ENCODE peak calls at places on chromosomes 1 and 21, in eight cellular contexts. C, D, N, E, R, T, L and Y are unnamed samples.

GRCh38 chr1:160865316-160865715 is 2.6 kb upstream of the CD244 start:
- DNase-seq in T (no peak), C (no peak), R (no peak), D (no peak), E (no peak), L (no peak), N (no peak), Y (no peak)

GRCh38 chr1:25900209-25900608 is 6.0 kb downstream of the STMN1 start:
- DNase-seq in N (no peak), T (no peak), E (no peak), R (no peak), C (no peak), L (no peak), D (no peak), Y (no peak)

GRCh38 chr1:6860401-6860800 is 75.1 kb downstream of the CAMTA1 start:
- DNase-seq in E (no peak), D (peak; percentile 70), T (no peak), L (no peak), C (no peak), N (no peak), R (no peak), Y (no peak)

GRCh38 chr1:186094170-186094569 is 280.9 kb downstream of the TPR start:
- DNase-seq in T (no peak), R (no peak), N (no peak), L (no peak), C (no peak), E (no peak), D (peak; percentile 76), Y (no peak)

GRCh38 chr1:46131727-46132528 is 501 bp downstream of the PIK3R3 start:
- DNase-seq in E (no peak), C (peak; percentile 39), T (peak; percentile 38), N (peak; percentile 32), R (no peak), L (no peak), D (peak; percentile 45), Y (peak; percentile 77)

GRCh38 chr1:26210471-26210870 is 20.1 kb downstream of the CATSPER4 start:
- DNase-seq in T (no peak), L (no peak), C (no peak), E (no peak), N (no peak), D (no peak), R (no peak), Y (no peak)

GRCh38 chr1:78060857-78061563 is 15.2 kb downstream of the GIPC2 start:
- DNase-seq in L (no peak), E (no peak), C (no peak), N (no peak), T (no peak), D (no peak), R (no peak), Y (no peak)

GRCh38 chr1:37890378-37891014 is 31.1 kb upstream of the MTF1 start:
- DNase-seq in T (no peak), R (peak; percentile 14), D (peak; percentile 43), L (no peak), E (no peak), C (no peak), N (no peak), Y (no peak)

GRCh38 chr1:110505596-110505995 is 13.4 kb downstream of the KCNA10 start:
- DNase-seq in E (no peak), N (no peak), C (no peak), R (no peak), T (no peak), L (no peak), D (no peak), Y (no peak)

GRCh38 chr1:12528021-12528852 is 89.8 kb downstream of the DHRS3 start:
- DNase-seq in T (peak; percentile 99), D (peak; percentile 45), N (peak; percentile 77), R (peak; percentile 61), E (peak; percentile 80), L (no peak), C (peak; percentile 90), Y (peak; percentile 71)

GRCh38 chr21:44804762-44805161 is 3.1 kb upstream of the UBE2G2 start:
- DNase-seq in D (no peak), C (peak; percentile 49), N (no peak), T (no peak), L (no peak), R (no peak), E (no peak), Y (no peak)

GRCh38 chr21:44800971-44801467 is 601 bp downstream of the UBE2G2 start:
- DNase-seq in C (no peak), D (peak; percentile 26), E (no peak), R (peak; percentile 62), N (no peak), T (no peak), L (no peak), Y (no peak)

GRCh38 chr21:44803651-44804050 is 2.0 kb upstream of the UBE2G2 start:
- DNase-seq in L (no peak), C (no peak), E (no peak), R (no peak), T (no peak), N (no peak), D (no peak), Y (no peak)

GRCh38 chr21:44801468-44802395 is at the start of gene UBE2G2:
- DNase-seq in D (peak; percentile 65), E (no peak), C (peak; percentile 84), T (peak; percentile 85), R (peak; percentile 72), N (peak; percentile 89), L (peak; percentile 94), Y (peak; percentile 96)

DNA sequence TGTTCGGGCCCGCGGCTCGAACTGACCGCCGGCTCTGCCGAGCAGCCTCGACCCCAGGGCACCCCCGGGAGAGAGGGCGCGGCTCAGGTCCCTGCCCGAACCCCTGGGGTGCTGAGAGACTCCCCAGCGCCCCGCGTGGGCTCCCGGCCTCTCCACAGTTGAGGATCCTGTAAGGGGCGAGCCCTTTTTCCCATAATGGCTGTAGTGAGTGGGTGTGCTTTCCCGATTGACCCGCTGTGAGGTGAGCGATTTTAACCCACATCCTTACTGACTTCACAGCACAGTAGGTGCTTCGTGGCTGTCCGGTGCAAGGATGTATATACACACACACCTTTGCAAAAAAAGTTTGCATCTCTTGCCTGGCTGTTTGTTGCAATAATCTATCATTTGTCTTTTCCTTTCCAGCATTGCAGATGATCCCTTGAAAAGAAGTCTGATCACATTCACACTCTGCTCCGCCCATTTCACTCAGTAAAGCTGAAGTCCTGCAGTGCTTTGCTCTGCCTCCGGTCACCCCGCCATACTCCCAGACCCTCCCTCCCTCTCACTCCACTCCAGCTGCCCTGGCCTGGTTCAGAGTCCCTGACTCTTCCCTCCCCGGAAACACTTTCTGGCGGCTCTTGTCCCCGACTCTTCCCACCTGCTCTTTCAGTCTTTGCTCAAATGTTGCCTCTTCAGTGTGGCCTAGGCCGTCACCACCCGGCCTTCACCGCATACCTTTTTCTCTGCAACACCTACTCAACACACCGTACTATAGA is 955 bp upstream of the UBE2G2 start:
- DNase-seq in L (no peak), C (no peak), D (no peak), T (no peak), N (no peak), E (no peak), R (peak; percentile 12), Y (no peak)
- H3K27ac ChIP-seq in L (peak overlapping the region; percentile 78), C (no peak overlapping the region), D (peak overlapping the region; percentile 98), T (peak overlapping the region; percentile 80), N (no peak overlapping the region), E (no peak overlapping the region), R (peak overlapping the region; percentile 98), Y (peak overlapping the region; percentile 76)

DNA sequence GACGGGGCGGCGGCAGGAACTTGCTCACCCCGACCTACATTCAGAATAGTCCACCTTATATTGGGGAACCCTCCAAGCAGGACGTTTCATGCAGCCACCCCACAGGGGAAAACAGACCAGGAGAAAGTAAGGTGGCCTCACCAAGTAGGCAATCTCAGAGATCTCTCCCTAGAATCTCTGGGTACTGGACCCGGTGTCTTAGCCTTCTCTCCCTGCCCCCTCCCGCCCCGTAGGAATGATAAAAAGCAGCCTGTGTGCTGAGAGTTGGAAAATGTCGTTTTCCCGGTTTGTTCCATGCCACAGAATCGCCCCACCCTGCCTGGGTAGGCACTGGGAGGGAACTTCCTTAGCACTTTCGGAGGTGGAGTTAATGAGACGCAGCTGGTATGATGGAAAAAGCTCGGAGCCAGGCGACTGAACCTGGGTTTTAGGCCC is 789 bp upstream of the PTPN14 start:
- DNase-seq in C (peak; percentile 36), E (peak; percentile 42), R (peak; percentile 59), T (peak; percentile 79), L (peak; percentile 92), D (peak; percentile 64), N (peak; percentile 57), Y (no peak)
- TF ChIP-seq POLR2A in C (no peak), E (no peak), R (peak; percentile 19), T (no peak), L (no peak), D (peak; percentile 39), N (no peak), Y (no peak)

GRCh38 chr1:205595861-205596260 is 36.0 kb downstream of the ELK4 start:
- DNase-seq in R (no peak), T (no peak), N (no peak), E (no peak), L (peak; percentile 29), C (no peak), D (no peak), Y (no peak)
- H3K27ac ChIP-seq in R (no peak overlapping the region), T (no peak overlapping the region), N (no peak overlapping the region), E (no peak overlapping the region), L (no peak overlapping the region), C (no peak overlapping the region), D (no peak overlapping the region), Y (no peak overlapping the region)

GRCh38 chr1:21662426-21663250 is 6.5 kb downstream of the RAP1GAP start:
- DNase-seq in E (no peak), D (no peak), T (peak; percentile 10), N (peak; percentile 2), L (no peak), C (peak; percentile 8), R (no peak), Y (peak; percentile 27)

GRCh38 chr1:21665711-21666571 is 3.2 kb downstream of the RAP1GAP start:
- DNase-seq in L (no peak), E (no peak), N (peak; percentile 9), T (peak; percentile 31), C (no peak), R (no peak), D (peak; percentile 7), Y (peak; percentile 52)

GRCh38 chr1:21663251-21663950 is 5.8 kb downstream of the RAP1GAP start:
- DNase-seq in R (no peak), L (no peak), D (no peak), C (peak; percentile 10), N (peak; percentile 10), E (no peak), T (peak; percentile 20), Y (peak; percentile 39)

GRCh38 chr1:21664806-21665588 is 4.2 kb downstream of the RAP1GAP start:
- DNase-seq in C (no peak), D (no peak), N (peak; percentile 2), L (no peak), T (peak; percentile 20), R (no peak), E (no peak), Y (no peak)

DNA sequence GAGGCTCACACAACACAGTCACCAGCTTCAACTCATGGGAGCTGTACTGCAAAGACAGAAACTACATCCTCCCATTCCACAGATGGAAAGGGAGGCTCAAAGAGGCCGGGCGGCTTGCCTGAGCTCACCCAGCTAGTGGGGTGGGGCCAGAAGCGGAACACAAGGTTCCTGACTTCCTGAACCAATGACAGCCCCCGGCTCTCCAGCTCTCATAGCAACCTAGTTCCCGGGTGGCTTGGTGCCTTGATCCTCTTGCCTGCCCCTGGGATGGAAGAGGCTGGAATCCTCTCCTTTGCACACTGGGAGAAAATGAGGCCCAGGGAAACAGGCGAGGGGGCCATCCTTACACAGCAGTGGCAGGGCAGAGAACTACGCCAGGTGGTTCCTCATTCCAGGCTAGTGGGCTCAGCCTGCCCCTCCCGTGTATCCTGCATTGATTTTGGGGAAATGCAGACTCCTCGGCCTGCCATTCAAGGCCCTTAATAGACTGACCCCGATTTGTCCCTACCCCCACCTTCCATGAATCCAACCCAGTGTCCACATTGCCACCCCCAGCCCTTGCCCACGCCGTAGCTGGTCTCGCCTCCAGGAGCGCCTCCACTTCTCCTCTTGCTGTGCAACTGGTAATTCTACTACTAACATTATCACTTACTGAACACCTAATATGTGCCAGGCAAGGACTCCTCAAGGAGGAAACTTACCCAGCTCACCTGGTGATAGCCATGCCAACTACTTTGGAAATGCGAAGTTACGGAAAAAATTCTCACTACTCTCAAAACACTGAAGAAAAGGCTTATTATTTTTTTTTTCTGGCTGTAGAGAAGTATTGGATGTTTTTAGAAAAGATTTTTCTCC is 5.0 kb downstream of the RAP1GAP start:
- DNase-seq in E (no peak), N (peak; percentile 9), L (no peak), D (no peak), T (peak; percentile 24), C (no peak), R (no peak), Y (peak; percentile 70)
- TF ChIP-seq POLR2A in E (no peak), N (no peak), L (no peak), D (no peak), T (no peak), C (no peak), R (no peak), Y (no peak)